ENCODE peak calls at places on chromosomes 16 and 17, in four cellular contexts. A, I, K and E are unnamed samples. For H3K27me3, the result is how much of the 10 kb centered on the place peaks cover.

GRCh38 chr16:15502041-15502725 is 67.8 kb downstream of the BMERB1 start:
- DNase-seq in A (peak), I (no peak), K (peak), E (peak)

GRCh38 chr17:59357929-59358328 is 26.5 kb downstream of the YPEL2 start:
- DNase-seq in A (peak), I (no peak), K (peak), E (no peak)

GRCh38 chr17:8152981-8153549 is 861 bp upstream of the PER1 start:
- DNase-seq in A (no peak), I (no peak), K (no peak), E (no peak)

GRCh38 chr17:31310260-31310659 is 3.6 kb downstream of the EVI2B start:
- DNase-seq in A (no peak), I (peak), K (no peak), E (no peak)

GRCh38 chr16:4544483-4544882 is 5.9 kb upstream of the CDIP1 start:
- DNase-seq in A (no peak), I (no peak), K (no peak), E (no peak)

GRCh38 chr16:23134274-23134673 is 15.0 kb downstream of the USP31 start:
- DNase-seq in A (no peak), I (no peak), K (no peak), E (no peak)

GRCh38 chr17:72120878-72121163 is at the start of gene SOX9:
- DNase-seq in A (peak), I (no peak), K (peak), E (peak)

GRCh38 chr17:76341301-76341700 is 12.4 kb downstream of the PRPSAP1 start:
- DNase-seq in A (no peak), I (no peak), K (no peak), E (no peak)

GRCh38 chr16:23476289-23476688 is 23.3 kb upstream of the COG7 start:
- DNase-seq in A (no peak), I (no peak), K (no peak), E (no peak)

GRCh38 chr16:28496844-28497243 is 2.4 kb downstream of the APOBR start:
- DNase-seq in A (no peak), I (no peak), K (no peak), E (no peak)

GRCh38 chr17:622356-622755 is 92.3 kb downstream of the VPS53 start:
- DNase-seq in A (no peak), I (no peak), K (peak), E (no peak)

GRCh38 chr17:75950421-75950820 is 9.6 kb upstream of the FBF1 start:
- DNase-seq in A (no peak), I (no peak), K (no peak), E (no peak)

GRCh38 chr16:75971334-75971733 is 245.0 kb upstream of the CPHXL start:
- DNase-seq in A (no peak), I (no peak), K (no peak), E (no peak)

GRCh38 chr17:63295839-63296590 is 150.1 kb downstream of the CYB561 start:
- DNase-seq in A (no peak), I (no peak), K (no peak), E (no peak)

GRCh38 chr17:19398301-19399181 is 11.6 kb upstream of the MFAP4 start:
- DNase-seq in A (peak), I (no peak), K (no peak), E (no peak)

GRCh38 chr17:51653902-51654301 is 393.6 kb downstream of the UTP18 start:
- DNase-seq in A (no peak), I (no peak), K (no peak), E (no peak)

GRCh38 chr17:64938290-64938689 is 19.0 kb upstream of the LRRC37A3 start:
- DNase-seq in A (no peak), I (no peak), K (no peak), E (no peak)

GRCh38 chr17:46878055-46878454 is 26.7 kb downstream of the WNT9B start:
- DNase-seq in A (no peak), I (no peak), K (no peak), E (no peak)

GRCh38 chr17:31508310-31509094 is 117.0 kb downstream of the RAB11FIP4 start:
- DNase-seq in A (no peak), I (peak), K (peak), E (no peak)

GRCh38 chr16:53257001-53257400 is 177.3 kb upstream of the RBL2 start:
- DNase-seq in A (no peak), I (no peak), K (peak), E (no peak)

GRCh38 chr16:56898847-56899246 is 33.1 kb upstream of the HERPUD1 start:
- DNase-seq in A (no peak), I (no peak), K (no peak), E (no peak)

GRCh38 chr16:64182985-64183384 is 938.9 kb downstream of the CDH11 start:
- DNase-seq in A (no peak), I (no peak), K (no peak), E (no peak)

GRCh38 chr16:27781981-27782880 is 232.3 kb downstream of the KATNIP start:
- DNase-seq in A (no peak), I (no peak), K (no peak), E (no peak)

GRCh38 chr17:76277300-76278267 is 12.4 kb downstream of the UBALD2 start:
- DNase-seq in A (no peak), I (no peak), K (no peak), E (no peak)

GRCh38 chr17:81477173-81477572 is 35.4 kb downstream of the ACTG1 start:
- DNase-seq in A (no peak), I (no peak), K (no peak), E (no peak)

GRCh38 chr16:27365142-27366089 is 36.6 kb upstream of the IL21R start:
- DNase-seq in A (no peak), I (no peak), K (peak), E (no peak)

GRCh38 chr17:28953444-28954118 is 2.3 kb upstream of the PHF12 start:
- DNase-seq in A (peak), I (peak), K (peak), E (peak)

GRCh38 chr17:40322417-40323315 is 13.7 kb downstream of the RARA start:
- DNase-seq in A (peak), I (peak), K (peak), E (no peak)

GRCh38 chr17:10077561-10078299 is 120.7 kb downstream of the GAS7 start:
- DNase-seq in A (no peak), I (no peak), K (no peak), E (no peak)

GRCh38 chr16:29784901-29785500 is 5.5 kb upstream of the KIF22 start:
- DNase-seq in A (peak), I (peak), K (peak), E (no peak)

GRCh38 chr17:3685174-3685812 is 10.7 kb downstream of the P2RX5 start:
- DNase-seq in A (no peak), I (no peak), K (no peak), E (no peak)

GRCh38 chr17:14330492-14330920 is 29.6 kb downstream of the HS3ST3B1 start:
- DNase-seq in A (no peak), I (no peak), K (no peak), E (no peak)

GRCh38 chr17:28937044-28937729 is 14.1 kb downstream of the PHF12 start:
- DNase-seq in A (no peak), I (no peak), K (peak), E (no peak)

GRCh38 chr17:3556905-3557767 is 476 bp downstream of the TRPV3 start:
- DNase-seq in A (no peak), I (no peak), K (no peak), E (no peak)

GRCh38 chr17:2418572-2418971 is 17.7 kb upstream of the MNT start:
- DNase-seq in A (no peak), I (no peak), K (peak), E (no peak)

GRCh38 chr17:36837616-36838272 is 99.5 kb upstream of the LHX1 start:
- DNase-seq in A (no peak), I (no peak), K (no peak), E (no peak)

GRCh38 chr16:85586360-85587145 is 26.6 kb upstream of the GSE1 start:
- DNase-seq in A (no peak), I (no peak), K (peak), E (no peak)
- H3K27me3 ChIP-seq in A (under half), I (under half), K (under half), E (under half)

GRCh38 chr16:67181346-67181745 is 2.4 kb downstream of the MATCAP1 start:
- DNase-seq in A (no peak), I (no peak), K (peak), E (no peak)
- H3K27me3 ChIP-seq in A (under half), I (under half), K (under half), E (under half)

GRCh38 chr16:86505899-86506864 is 4.1 kb upstream of the FOXF1 start:
- DNase-seq in A (no peak), I (no peak), K (peak), E (no peak)

GRCh38 chr16:86507173-86508027 is 2.9 kb upstream of the FOXF1 start:
- DNase-seq in A (no peak), I (no peak), K (peak), E (no peak)

GRCh38 chr16:86503830-86504229 is 6.5 kb upstream of the FOXF1 start:
- DNase-seq in A (no peak), I (no peak), K (no peak), E (no peak)

GRCh38 chr16:86504315-86505184 is 5.8 kb upstream of the FOXF1 start:
- DNase-seq in A (no peak), I (no peak), K (no peak), E (no peak)

DNA sequence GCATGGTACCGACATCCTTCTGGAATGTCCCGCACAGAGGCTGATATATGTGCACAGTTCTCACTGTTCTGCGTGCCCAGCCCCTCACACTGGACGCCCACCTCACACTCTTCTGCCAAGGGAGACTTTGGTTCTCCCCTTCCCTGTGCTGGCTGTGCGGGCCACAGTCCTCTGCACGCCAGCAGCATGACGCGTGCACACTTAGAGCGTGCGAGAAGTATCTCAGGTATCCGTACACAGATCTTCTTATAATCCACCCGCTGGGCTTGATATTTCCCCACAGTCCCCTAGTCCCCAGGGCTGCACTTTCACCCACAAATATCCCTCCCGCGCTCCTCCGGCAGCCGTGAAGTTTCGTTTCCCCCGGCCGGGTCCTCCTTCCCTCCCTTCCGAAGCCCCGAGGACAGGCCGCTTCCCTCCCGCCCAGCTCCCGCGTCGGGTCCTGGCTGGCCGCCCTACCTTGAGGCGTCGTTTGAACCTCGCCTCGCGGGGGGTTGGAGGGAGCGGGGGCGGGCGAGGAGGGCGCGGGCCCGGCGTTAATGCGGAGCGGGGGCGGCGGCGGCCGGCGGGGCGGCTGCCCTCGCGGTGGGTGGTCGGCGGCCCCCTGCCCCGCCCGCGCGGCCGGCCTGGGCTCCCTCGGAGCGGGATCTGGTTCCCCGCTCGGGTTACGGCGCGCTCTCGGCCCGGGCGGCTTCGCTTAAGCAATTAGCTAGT is 5.0 kb upstream of the FOXF1 start:
- DNase-seq in A (peak), I (no peak), K (peak), E (no peak)
- H3K27me3 ChIP-seq in A (under half), I (half or more), K (under half), E (under half)

DNA sequence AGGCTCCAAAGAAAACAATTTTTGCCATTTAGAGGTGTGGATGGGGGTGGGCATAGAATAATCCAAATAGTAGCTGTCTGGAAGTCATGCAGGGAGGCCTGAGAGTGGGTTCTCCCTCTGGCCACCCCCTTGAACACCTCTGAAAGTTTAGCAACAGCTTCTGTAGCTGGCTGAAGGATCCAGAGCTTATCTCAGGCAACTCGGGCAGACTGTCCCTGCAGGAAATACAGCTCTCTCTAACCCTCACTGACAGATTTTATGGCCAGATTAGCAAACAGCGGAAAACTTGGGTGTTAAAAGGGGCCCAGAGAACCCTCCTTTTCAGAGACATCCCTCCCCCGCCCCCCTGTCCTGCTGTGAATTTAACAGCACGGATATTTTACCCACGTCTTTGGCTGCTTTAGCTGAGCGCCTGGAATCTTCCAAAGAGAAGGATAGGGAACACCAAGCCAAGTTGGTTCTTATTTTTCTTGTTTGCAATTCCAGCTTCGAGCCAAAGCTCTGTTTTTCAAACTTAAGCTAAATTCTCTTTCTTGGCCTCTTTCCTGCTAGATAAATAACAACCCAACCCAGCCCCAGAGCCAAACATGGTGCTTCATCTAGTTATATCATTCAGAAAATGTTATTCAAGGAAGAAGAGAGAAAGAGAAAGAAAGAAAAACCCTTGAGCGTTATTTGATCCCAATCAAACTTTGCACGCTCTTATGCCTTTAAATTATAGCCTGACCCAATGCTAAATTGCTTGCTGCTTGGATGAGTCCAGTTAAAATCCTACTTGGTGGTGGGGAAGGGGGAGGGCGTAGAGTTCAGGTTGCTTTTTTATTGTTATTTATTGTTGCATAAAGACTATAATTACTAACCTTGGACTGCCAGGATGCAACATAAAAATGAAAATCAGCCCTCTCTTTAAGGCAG is 2.3 kb upstream of the HOXB2 start:
- DNase-seq in A (no peak), I (no peak), K (peak), E (no peak)
- H3K27me3 ChIP-seq in A (under half), I (under half), K (under half), E (under half)

GRCh38 chr17:33725675-33726271 is 432.7 kb upstream of the ASIC2 start:
- DNase-seq in A (peak), I (no peak), K (peak), E (no peak)
- H3K27me3 ChIP-seq in A (under half), I (under half), K (under half), E (under half)

DNA sequence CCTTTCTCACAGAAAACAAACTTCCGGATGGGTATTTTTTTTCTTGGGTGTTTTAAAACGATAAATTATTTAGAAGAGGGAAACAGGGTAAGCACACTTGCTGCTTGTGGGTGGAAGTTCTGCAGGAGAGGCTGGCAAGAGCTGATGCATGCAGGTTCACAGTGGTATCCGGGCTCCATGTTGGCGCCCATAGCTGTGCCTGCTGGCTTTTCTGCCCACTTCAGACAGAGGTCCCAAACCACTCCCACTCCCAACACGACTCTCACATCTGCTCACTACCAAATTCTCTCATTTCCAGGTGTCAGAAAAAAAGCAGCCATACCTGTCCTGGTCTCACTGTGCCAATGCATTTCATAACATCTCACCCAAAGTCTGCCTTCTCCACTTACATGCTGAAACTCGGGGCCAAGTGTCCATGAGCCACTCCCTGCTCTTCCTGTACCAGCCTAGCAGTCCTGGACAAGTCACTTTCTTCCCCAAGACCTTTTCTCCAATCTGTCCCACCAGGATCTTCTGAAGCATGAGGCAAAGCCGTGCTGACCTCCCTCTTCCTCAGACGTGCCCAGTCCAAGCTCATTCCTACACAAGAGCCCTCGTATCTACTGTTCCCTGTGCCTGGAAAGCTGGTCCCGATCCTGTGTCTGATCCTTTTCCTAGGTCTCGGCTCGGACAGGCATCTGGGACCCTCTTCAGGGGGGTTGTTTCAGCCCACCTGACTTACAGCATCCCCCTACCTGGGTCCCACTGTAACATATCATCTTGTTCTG is 1.5 kb downstream of the CD300LF start:
- DNase-seq in A (no peak), I (no peak), K (no peak), E (no peak)
- H3K27me3 ChIP-seq in A (under half), I (under half), K (under half), E (under half)

GRCh38 chr16:975313-975690 is 4.5 kb upstream of the LMF1 start:
- DNase-seq in A (no peak), I (no peak), K (no peak), E (no peak)
- H3K27me3 ChIP-seq in A (half or more), I (under half), K (half or more), E (under half)

GRCh38 chr17:58040386-58040785 is 33.3 kb upstream of the SRSF1 start:
- DNase-seq in A (no peak), I (no peak), K (no peak), E (no peak)
- H3K27me3 ChIP-seq in A (under half), I (under half), K (under half), E (under half)

GRCh38 chr17:78132767-78133178 is 2.2 kb downstream of the TMC8 start:
- DNase-seq in A (no peak), I (no peak), K (no peak), E (no peak)
- H3K27me3 ChIP-seq in A (half or more), I (under half), K (half or more), E (under half)

GRCh38 chr16:3038896-3039295 is 2.2 kb upstream of the BICDL2 start:
- DNase-seq in A (no peak), I (no peak), K (no peak), E (no peak)

GRCh38 chr16:3038256-3038655 is 1.5 kb upstream of the BICDL2 start:
- DNase-seq in A (no peak), I (no peak), K (no peak), E (no peak)

GRCh38 chr16:3036726-3037315 is at the start of gene BICDL2:
- DNase-seq in A (no peak), I (no peak), K (no peak), E (no peak)

GRCh38 chr16:3035289-3035971 is 1.3 kb downstream of the BICDL2 start:
- DNase-seq in A (no peak), I (no peak), K (no peak), E (no peak)

GRCh38 chr16:3035972-3036725 is 595 bp downstream of the BICDL2 start:
- DNase-seq in A (no peak), I (no peak), K (no peak), E (no peak)
- H3K27me3 ChIP-seq in A (half or more), I (half or more), K (half or more), E (under half)